ENCODE peak calls at places on chromosomes 1 and 21, in four cellular contexts. C is H9, W is H1, E is mesenchymal stem cell. U is an unnamed sample. For H3K4me1, the result is how much of the 10 kb centered on the place peaks cover.

GRCh38 chr1:15303912-15304311 is 56.9 kb downstream of the FHAD1 start:
- DNase-seq in C (no peak), W (no peak), E (no peak), U (no peak)

GRCh38 chr1:89887270-89887669 is 66.4 kb downstream of the LRRC8D start:
- DNase-seq in C (no peak), W (no peak), E (no peak), U (peak)

GRCh38 chr1:115908565-115909334 is 67.6 kb upstream of the SLC22A15 start:
- DNase-seq in C (no peak), W (no peak), E (no peak), U (no peak)

GRCh38 chr1:12553963-12554362 is 64.0 kb downstream of the DHRS3 start:
- DNase-seq in C (no peak), W (no peak), E (no peak), U (no peak)

GRCh38 chr1:226401407-226402303 is 6.2 kb downstream of the PARP1 start:
- DNase-seq in C (no peak), W (no peak), E (no peak), U (no peak)

GRCh38 chr1:219171192-219171935 is 2.3 kb upstream of the LYPLAL1 start:
- DNase-seq in C (no peak), W (no peak), E (no peak), U (peak)

GRCh38 chr1:234866007-234866866 is 256.3 kb upstream of the IRF2BP2 start:
- DNase-seq in C (no peak), W (no peak), E (peak), U (peak)

GRCh38 chr1:203556047-203556851 is 62.3 kb downstream of the OPTC start:
- DNase-seq in C (peak), W (peak), E (peak), U (peak)

GRCh38 chr1:54129858-54130257 is 22.9 kb downstream of the CDCP2 start:
- DNase-seq in C (no peak), W (no peak), E (no peak), U (no peak)

GRCh38 chr1:42846257-42847110 is at the start of gene ZNF691:
- DNase-seq in C (peak), W (peak), E (peak), U (peak)
- H3K23ac ChIP-seq in C (no peak), W (no peak), E (peak), U (peak)

DNA sequence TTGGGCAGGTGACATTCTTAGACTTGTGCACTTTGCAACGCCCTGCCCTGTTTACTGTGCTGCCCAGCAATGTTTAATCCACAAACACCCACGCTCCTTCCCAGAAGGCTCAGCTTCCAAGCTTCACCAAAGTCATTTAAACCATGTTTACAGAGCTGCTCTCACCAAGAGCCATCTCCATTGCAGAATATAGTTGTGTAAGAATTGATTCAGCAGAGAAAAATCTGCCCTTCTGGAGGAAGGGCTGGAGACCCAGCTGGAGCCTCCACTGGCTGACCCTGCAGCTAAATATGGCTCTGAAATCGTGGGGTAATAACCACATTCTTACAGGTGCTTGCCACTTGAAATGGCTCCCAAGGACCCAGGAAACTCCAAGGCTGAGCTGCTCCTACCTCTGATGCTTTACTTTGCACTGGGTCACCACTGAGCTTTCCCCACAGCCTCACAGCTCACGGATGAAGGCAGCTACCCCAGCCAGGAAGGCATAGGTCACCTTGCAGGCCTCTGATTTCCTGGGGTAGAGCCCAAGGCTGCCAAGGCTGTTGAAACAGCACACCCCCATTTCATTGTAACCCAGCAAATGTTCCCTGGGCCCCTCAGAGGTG is 8.8 kb downstream of the CAPN2 start:
- DNase-seq in C (no peak), W (no peak), E (peak), U (peak)
- H3K4me1 ChIP-seq in C (under half), W (under half), E (under half), U (under half)

GRCh38 chr1:157115851-157116734 is 16.5 kb upstream of the ETV3L start:
- DNase-seq in C (peak), W (peak), E (no peak), U (no peak)

GRCh38 chr1:157115429-157115838 is 15.8 kb upstream of the ETV3L start:
- DNase-seq in C (peak), W (peak), E (no peak), U (no peak)

GRCh38 chr1:157114183-157115121 is 14.8 kb upstream of the ETV3L start:
- DNase-seq in C (peak), W (peak), E (no peak), U (no peak)

GRCh38 chr1:157117527-157118057 is 18.0 kb upstream of the ETV3L start:
- DNase-seq in C (peak), W (peak), E (no peak), U (no peak)

DNA sequence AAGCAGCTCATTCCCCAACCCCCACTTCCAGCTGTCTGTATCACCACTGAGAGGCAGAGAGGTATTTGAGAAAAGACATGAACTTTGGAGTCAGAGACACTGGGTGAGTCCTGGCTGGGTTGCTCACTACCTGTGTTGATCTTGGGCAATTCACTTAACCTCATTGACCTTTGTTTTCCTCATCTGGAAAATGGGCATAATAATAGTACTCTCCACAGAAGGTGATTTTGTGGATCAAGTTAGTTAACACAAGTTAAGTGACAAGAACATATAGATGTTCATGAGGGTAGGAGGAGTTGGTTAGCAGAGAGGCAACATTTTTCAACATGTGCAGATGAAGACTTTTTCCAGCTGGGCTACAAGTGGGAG is 17.1 kb upstream of the ETV3L start:
- DNase-seq in C (no peak), W (no peak), E (no peak), U (no peak)
- H3K23ac ChIP-seq in C (no peak), W (no peak), E (no peak), U (no peak)

GRCh38 chr1:27785763-27786162 is 12.7 kb downstream of the STX12 start:
- DNase-seq in C (no peak), W (no peak), E (peak), U (peak)
- H3K4me1 ChIP-seq in C (under half), W (under half), E (under half), U (under half)

GRCh38 chr21:42566524-42567180 is 53.0 kb downstream of the SLC37A1 start:
- DNase-seq in C (no peak), W (no peak), E (no peak), U (no peak)

GRCh38 chr21:42568377-42568776 is 54.7 kb downstream of the SLC37A1 start:
- DNase-seq in C (no peak), W (no peak), E (no peak), U (no peak)

GRCh38 chr21:42565886-42566523 is 52.4 kb downstream of the SLC37A1 start:
- DNase-seq in C (no peak), W (no peak), E (no peak), U (no peak)

GRCh38 chr21:42567861-42568260 is 54.2 kb downstream of the SLC37A1 start:
- DNase-seq in C (no peak), W (no peak), E (no peak), U (no peak)

DNA sequence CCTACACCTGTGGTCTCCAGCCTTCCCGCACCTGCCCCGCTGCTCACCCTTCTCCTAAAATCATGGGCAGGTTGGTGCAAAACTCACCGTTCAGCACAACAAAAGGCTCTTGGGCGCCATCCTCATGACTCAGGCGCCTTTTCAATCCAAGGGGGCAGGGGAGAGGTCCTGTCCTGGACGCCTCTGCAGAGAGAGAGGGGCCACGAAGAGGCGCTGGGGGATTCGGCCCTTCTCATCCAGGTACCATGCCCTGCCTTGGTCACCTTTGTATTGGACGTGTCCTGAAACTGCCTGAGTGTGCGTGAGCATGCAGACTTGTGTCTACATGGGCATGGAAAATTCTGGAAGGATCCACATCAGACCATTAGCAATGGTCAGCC is 53.5 kb downstream of the SLC37A1 start:
- DNase-seq in C (no peak), W (no peak), E (no peak), U (no peak)
- H3K23ac ChIP-seq in C (no peak), W (no peak), E (no peak), U (no peak)

DNA sequence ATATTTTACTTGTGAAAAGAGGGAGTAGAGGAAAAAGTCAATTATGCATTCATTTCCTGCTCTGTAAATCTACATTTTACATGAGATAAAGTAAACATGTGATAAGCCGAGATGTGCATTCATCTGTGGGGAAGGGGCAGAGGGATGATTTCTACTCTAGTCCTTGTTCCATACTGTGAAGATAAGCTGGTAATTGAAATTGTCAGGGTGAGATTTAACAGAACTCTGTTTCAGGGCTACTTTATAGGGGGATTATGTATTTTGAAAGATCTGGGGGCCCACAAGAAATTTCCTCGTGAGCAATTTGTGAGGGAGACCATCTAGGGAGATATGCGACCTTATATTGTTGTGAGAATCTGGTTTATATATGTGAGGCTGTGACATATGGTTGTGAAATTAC is 73.1 kb upstream of the KCNK1 start:
- DNase-seq in C (no peak), W (no peak), E (peak), U (no peak)
- H3K4me1 ChIP-seq in C (under half), W (under half), E (under half), U (under half)

DNA sequence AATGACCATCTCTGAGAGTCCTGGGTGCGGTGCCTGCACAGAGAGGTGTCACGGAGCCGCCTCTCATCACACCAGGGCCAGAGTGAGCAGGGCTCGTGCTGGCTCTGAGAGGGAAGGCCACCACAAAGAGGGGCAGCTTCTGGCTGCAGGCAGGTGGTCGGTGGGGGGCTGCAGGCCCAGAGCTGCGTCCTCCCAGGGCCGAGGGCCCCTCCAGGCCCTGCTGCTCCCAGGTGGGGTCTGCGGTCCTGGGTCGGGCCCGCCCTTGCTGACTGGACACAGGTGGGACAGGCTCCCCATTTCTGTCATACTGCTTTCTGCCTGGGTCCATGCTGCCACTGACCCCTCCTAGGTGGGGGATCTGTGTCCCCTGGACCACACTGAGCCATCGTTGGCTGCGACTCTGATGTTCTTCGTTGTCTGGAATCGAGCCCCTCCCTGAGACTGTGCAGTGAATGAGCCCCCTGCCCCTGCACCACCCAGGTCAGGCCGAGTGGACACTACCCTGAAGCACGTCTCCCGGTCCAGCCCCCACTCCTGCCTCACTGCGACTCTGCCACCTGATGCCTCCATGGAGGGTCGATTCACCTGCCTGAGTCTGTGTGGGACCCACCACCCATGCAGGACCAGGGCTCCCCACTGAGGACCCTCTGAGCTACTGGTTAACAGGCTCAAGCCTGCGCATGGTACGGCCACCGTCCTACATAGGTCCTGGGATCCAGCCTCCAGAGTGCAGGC is 332.0 kb upstream of the VAMP3 start:
- DNase-seq in C (no peak), W (no peak), E (no peak), U (no peak)
- H3K23ac ChIP-seq in C (no peak), W (no peak), E (no peak), U (no peak)

GRCh38 chr21:42122808-42123207 is 51.7 kb downstream of the UMODL1 start:
- DNase-seq in C (no peak), W (no peak), E (no peak), U (no peak)

GRCh38 chr21:42120056-42120903 is 49.2 kb downstream of the UMODL1 start:
- DNase-seq in C (peak), W (no peak), E (no peak), U (no peak)

GRCh38 chr21:42122398-42122797 is 51.3 kb downstream of the UMODL1 start:
- DNase-seq in C (no peak), W (no peak), E (no peak), U (no peak)

GRCh38 chr21:42120904-42121535 is 49.9 kb downstream of the UMODL1 start:
- DNase-seq in C (no peak), W (no peak), E (no peak), U (no peak)

GRCh38 chr21:42121792-42122191 is 50.7 kb downstream of the UMODL1 start:
- DNase-seq in C (no peak), W (no peak), E (no peak), U (no peak)
- H3K4me1 ChIP-seq in C (under half), W (under half), E (under half), U (under half)

DNA sequence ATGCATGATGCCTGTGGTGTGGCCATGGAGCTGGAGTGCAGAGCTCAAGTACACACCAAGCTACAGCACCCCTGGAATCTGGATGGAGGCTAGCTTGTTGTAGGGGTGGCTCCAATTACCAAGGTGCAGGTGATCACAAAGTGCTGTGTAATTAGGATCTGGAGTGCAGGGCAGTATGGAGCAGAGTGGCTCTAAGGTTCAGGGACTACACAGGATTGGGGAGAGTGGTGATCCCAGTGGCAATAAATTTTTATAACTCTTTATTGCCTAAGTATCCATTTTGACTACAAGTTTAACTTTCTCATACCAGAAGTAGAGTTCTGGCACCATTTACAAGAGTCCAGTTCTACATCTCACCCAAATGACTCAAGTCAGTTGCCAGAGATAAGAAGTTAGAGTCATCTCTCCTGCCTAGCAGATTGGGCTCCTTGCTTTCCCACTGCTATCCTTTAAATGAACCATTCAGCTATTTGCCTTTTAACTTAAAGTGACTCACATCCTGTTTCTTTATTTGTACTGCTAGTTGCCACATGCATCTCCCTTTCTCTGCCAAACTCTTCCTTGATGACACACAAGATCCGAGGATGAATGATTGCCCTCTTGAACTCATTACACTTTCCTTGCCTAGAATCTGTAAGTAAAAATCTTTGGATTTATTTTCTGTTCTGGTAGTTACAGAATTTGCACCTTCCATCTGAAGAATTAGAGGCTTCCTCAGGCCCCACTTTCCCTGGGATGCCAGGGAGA is 427.2 kb downstream of the KCNT2 start:
- DNase-seq in C (no peak), W (no peak), E (peak), U (peak)
- H3K23ac ChIP-seq in C (no peak), W (no peak), E (no peak), U (peak)

DNA sequence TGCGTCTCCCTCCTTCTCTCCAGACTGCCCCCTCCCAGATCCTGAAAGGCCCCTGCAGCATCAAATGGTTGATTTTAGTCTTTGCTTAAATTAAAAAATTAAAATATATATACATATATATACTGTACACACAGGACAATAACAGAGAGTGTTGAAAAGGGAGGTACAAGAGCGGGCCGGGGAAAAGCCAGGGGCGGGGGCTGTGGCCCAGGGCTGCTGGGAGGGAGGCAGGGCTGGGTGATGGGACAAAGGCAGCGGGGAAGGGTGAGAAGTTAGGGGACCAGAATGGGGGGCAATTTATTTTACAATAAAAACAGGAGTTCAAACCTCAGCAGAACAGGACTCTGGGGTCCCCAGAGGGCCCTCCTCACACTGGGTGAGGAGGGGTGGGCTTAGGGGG is 10.5 kb downstream of the ARL8A start:
- DNase-seq in C (no peak), W (no peak), E (no peak), U (no peak)
- H3K4me1 ChIP-seq in C (under half), W (under half), E (under half), U (under half)